ENCODE peak calls at places on chromosome 21, in four cellular contexts. Q, J, E and L are unnamed samples.

GRCh38 chr21:45320261-45320990 is 32.7 kb upstream of the POFUT2 start:
- DNase-seq in Q (peak; percentile 44), J (no peak), E (no peak), L (peak; percentile 85)

GRCh38 chr21:30981403-30981802 is 56.9 kb downstream of the KRTAP19-8 start:
- DNase-seq in Q (no peak), J (no peak), E (no peak), L (no peak)

GRCh38 chr21:25564349-25564948 is 42.8 kb downstream of the MRPL39 start:
- DNase-seq in Q (no peak), J (no peak), E (no peak), L (no peak)

GRCh38 chr21:45643021-45643980 is at the start of gene PCBP3:
- DNase-seq in Q (peak; percentile 100), J (peak; percentile 72), E (peak; percentile 89), L (peak; percentile 99)

GRCh38 chr21:14751011-14751410 is 204.9 kb upstream of the SAMSN1 start:
- DNase-seq in Q (no peak), J (no peak), E (no peak), L (no peak)

GRCh38 chr21:32494946-32495703 is 82.6 kb downstream of the EVA1C start:
- DNase-seq in Q (peak; percentile 64), J (no peak), E (no peak), L (no peak)

GRCh38 chr21:31530918-31531705 is 128.4 kb upstream of the SOD1 start:
- DNase-seq in Q (no peak), J (no peak), E (no peak), L (peak; percentile 35)

GRCh38 chr21:42149656-42150457 is 69.1 kb upstream of the ABCG1 start:
- DNase-seq in Q (peak; percentile 29), J (no peak), E (no peak), L (no peak)

GRCh38 chr21:45072166-45072962 is 2.0 kb upstream of the ADARB1 start:
- DNase-seq in Q (no peak), J (no peak), E (no peak), L (no peak)

DNA sequence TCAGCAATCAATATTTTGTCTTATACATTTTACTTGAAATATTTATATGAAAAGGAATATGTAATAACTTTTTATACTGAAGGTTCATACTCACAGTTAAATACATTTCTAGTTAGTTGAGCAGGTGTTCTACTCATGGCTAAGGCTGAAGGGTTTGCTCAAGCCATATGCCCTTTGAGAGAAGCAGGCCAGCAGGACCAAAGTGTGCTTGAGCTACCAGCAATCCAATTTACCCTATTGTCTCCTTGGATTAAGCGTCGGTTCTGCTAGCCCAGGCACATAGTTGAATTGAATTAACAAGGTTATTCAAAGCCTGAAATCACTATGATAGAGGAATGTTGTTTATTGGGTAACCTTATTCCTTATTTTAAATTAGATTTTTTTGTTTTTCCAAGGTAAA is 151.5 kb upstream of the BACE2 start:
- DNase-seq in Q (no peak), J (no peak), E (no peak), L (no peak)
- TF ChIP-seq CTCF in Q (no peak), J (no peak), E (no peak), L (no peak)

GRCh38 chr21:36415375-36415774 is 30.2 kb downstream of the CHAF1B start:
- DNase-seq in Q (peak; percentile 87), J (no peak), E (no peak), L (no peak)
- H3K27ac ChIP-seq in Q (no peak overlapping the region), J (no peak overlapping the region), E (no peak overlapping the region), L (no peak overlapping the region)

GRCh38 chr21:26810266-26810665 is 34.9 kb downstream of the ADAMTS1 start:
- DNase-seq in Q (no peak), J (no peak), E (no peak), L (no peak)

GRCh38 chr21:26811031-26811430 is 34.2 kb downstream of the ADAMTS1 start:
- DNase-seq in Q (no peak), J (no peak), E (no peak), L (no peak)

GRCh38 chr21:26815197-26815596 is 30.0 kb downstream of the ADAMTS1 start:
- DNase-seq in Q (no peak), J (no peak), E (no peak), L (no peak)

GRCh38 chr21:26813426-26813998 is 31.7 kb downstream of the ADAMTS1 start:
- DNase-seq in Q (no peak), J (no peak), E (no peak), L (no peak)

DNA sequence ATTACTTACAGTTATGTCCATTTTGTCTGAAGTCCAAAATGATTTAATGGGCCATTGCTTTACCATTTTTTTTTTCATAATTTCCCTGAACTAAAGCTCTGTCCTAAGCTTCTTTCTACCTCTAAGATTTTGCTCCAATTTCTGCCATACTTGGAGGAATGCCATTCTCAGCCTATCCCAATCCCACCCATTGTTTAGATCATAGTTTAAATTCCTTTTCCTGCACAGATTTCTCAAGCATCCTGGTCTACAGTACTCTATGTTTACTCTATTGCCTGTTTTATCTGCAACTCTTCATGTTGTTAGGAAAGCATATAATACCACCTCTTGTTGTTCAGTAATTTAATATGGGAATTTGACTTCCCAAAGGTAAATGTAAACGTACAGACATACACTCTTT is 30.8 kb downstream of the ADAMTS1 start:
- DNase-seq in Q (no peak), J (no peak), E (no peak), L (no peak)
- H3K27me3 ChIP-seq in Q (peaks cover 14% of the 10 kb centered on the region), J (no peaks in the 10 kb centered on the region), E (no peaks in the 10 kb centered on the region), L (no peaks in the 10 kb centered on the region)

DNA sequence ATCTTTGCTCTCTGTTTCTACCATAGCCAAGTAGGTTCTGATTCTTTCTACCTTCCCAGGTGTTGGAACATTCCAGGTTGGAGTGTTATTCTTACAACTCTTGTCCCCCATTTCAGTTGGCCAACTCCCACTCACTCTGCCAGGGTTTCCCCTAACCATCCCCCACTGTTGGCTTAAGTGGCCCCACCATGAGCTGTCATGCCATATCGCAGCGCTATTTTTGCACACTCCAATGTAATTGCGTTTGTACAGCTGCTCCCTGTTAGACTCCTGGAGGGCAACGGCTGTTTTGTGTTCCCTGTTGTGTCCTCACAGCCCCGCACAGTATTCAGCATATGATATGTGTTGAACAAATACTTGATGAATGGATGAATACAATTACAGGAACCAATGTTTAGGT is 117.7 kb upstream of the ETS2 start:
- DNase-seq in Q (no peak), J (no peak), E (no peak), L (no peak)
- TF ChIP-seq CTCF in Q (no peak), J (no peak), E (no peak), L (no peak)

GRCh38 chr21:27104749-27105439 is 138.0 kb upstream of the ADAMTS5 start:
- DNase-seq in Q (no peak), J (no peak), E (no peak), L (no peak)

DNA sequence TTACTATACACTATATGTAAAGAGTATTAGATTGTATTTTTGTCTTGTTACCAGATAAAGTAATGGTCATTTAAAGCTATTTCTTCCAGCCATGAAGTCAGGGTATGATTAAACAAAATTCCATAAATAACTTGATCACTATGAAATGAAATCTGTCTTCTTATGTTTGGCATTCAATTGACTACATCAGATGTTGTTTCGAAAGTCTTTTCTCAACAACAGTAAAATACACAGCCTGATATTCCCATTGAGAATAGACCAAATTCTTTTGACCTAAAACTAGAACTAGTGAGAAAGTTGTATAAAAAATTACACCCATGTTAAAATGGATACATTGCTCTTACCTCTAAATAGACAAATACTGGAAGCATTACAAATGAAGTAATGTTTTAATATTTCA is 134.6 kb upstream of the ADAMTS5 start:
- DNase-seq in Q (no peak), J (no peak), E (no peak), L (no peak)
- H3K27ac ChIP-seq in Q (no peak overlapping the region), J (no peak overlapping the region), E (no peak overlapping the region), L (no peak overlapping the region)